ENCODE peak calls at places on chromosomes 6 and 20, in eight cellular contexts. Z, T, U, M, V, C, X and S are unnamed samples.

GRCh38 chr6:132818404-132819359 is 4.3 kb downstream of the RPS12 start:
- DNase-seq in V (no peak), X (peak), C (no peak), Z (no peak), T (no peak), M (no peak), U (no peak), S (no peak)

GRCh38 chr20:34710568-34710839 is 6.4 kb downstream of the TP53INP2 start:
- DNase-seq in U (no peak), Z (no peak), T (no peak), V (no peak), X (no peak), C (no peak), M (no peak), S (no peak)

GRCh38 chr6:36793913-36794703 is 45.1 kb downstream of the CPNE5 start:
- DNase-seq in X (no peak), Z (no peak), C (peak), T (no peak), V (no peak), U (no peak), M (no peak), S (no peak)

GRCh38 chr20:58712823-58713731 is 20.5 kb downstream of the NPEPL1 start:
- DNase-seq in U (no peak), X (no peak), V (no peak), Z (no peak), T (no peak), M (no peak), C (peak), S (no peak)

GRCh38 chr20:4192378-4193048 is 177.2 kb upstream of the RNF24 start:
- DNase-seq in M (no peak), Z (no peak), V (no peak), U (no peak), T (no peak), C (no peak), X (no peak), S (no peak)

GRCh38 chr20:23396961-23397620 is 24.2 kb downstream of the NAPB start:
- DNase-seq in Z (no peak), C (no peak), T (no peak), V (no peak), X (no peak), M (no peak), U (no peak), S (no peak)

GRCh38 chr20:58260006-58260405 is 31.6 kb upstream of the ANKRD60 start:
- DNase-seq in X (no peak), T (no peak), U (no peak), Z (no peak), V (no peak), M (no peak), C (no peak), S (no peak)

GRCh38 chr20:37384683-37385174 is 38.8 kb downstream of the SRC start:
- DNase-seq in C (peak), V (peak), U (peak), M (peak), Z (peak), X (peak), T (peak), S (peak)

GRCh38 chr20:38806855-38807655 is 1.6 kb downstream of the PPP1R16B start:
- DNase-seq in M (no peak), Z (peak), U (peak), X (no peak), C (peak), V (peak), T (no peak), S (peak)

GRCh38 chr6:132587462-132587861 is 2.1 kb downstream of the TAAR5 start:
- DNase-seq in T (no peak), M (no peak), X (no peak), V (no peak), U (no peak), Z (no peak), C (no peak), S (no peak)

GRCh38 chr6:167856999-167857660 is 30.4 kb downstream of the AFDN start:
- DNase-seq in Z (no peak), T (peak), U (no peak), C (no peak), M (no peak), V (no peak), X (peak), S (no peak)

GRCh38 chr20:36543187-36544133 is 2.1 kb downstream of the MYL9 start:
- DNase-seq in M (no peak), Z (no peak), C (no peak), U (no peak), T (no peak), V (no peak), X (peak), S (no peak)

GRCh38 chr20:57450931-57451330 is 59.7 kb downstream of the RBM38 start:
- DNase-seq in V (no peak), C (peak), X (no peak), T (no peak), Z (no peak), M (no peak), U (no peak), S (no peak)

GRCh38 chr20:57251344-57251743 is 15.1 kb downstream of the BMP7 start:
- DNase-seq in Z (no peak), V (no peak), X (no peak), C (no peak), T (no peak), U (peak), M (no peak), S (no peak)

GRCh38 chr6:30829016-30829415 is 55.3 kb upstream of the DDR1 start:
- DNase-seq in C (no peak), V (no peak), U (no peak), M (no peak), Z (no peak), X (no peak), T (no peak), S (no peak)

GRCh38 chr20:24033560-24033959 is 45.0 kb upstream of the GGTLC1 start:
- DNase-seq in T (no peak), C (no peak), M (no peak), X (no peak), Z (no peak), U (no peak), V (no peak), S (no peak)

GRCh38 chr20:63590218-63591146 is 16.4 kb upstream of the HELZ2 start:
- DNase-seq in X (no peak), C (no peak), Z (no peak), V (no peak), M (no peak), T (no peak), U (no peak), S (no peak)

GRCh38 chr20:15236812-15237211 is 899.4 kb upstream of the FLRT3 start:
- DNase-seq in Z (no peak), M (no peak), T (no peak), X (no peak), C (peak), V (no peak), U (no peak), S (no peak)

GRCh38 chr20:2742431-2742830 is 49.9 kb downstream of the EBF4 start:
- DNase-seq in C (no peak), M (no peak), U (no peak), X (no peak), T (no peak), V (no peak), Z (no peak), S (no peak)

GRCh38 chr6:31663961-31664789 is 622 bp downstream of the GPANK1 start:
- DNase-seq in C (no peak), V (no peak), U (no peak), X (peak), Z (no peak), M (no peak), T (no peak), S (no peak)

GRCh38 chr6:130307752-130308361 is 58.0 kb upstream of the TMEM200A start:
- DNase-seq in M (no peak), V (no peak), T (no peak), Z (no peak), X (peak), C (no peak), U (no peak), S (no peak)

GRCh38 chr20:46333136-46333991 is 25.1 kb upstream of the CDH22 start:
- DNase-seq in X (no peak), V (no peak), U (no peak), T (no peak), C (peak), M (no peak), Z (no peak), S (peak)

GRCh38 chr20:4082406-4083102 is 67.2 kb upstream of the RNF24 start:
- DNase-seq in C (peak), T (peak), U (peak), X (peak), Z (no peak), V (no peak), M (no peak), S (no peak)

GRCh38 chr6:107361568-107362270 is 97.6 kb downstream of the PDSS2 start:
- DNase-seq in U (no peak), M (no peak), C (no peak), T (peak), X (peak), Z (no peak), V (no peak), S (no peak)

GRCh38 chr6:7550433-7550801 is 8.9 kb downstream of the DSP start:
- DNase-seq in X (no peak), C (no peak), U (no peak), M (no peak), T (no peak), Z (no peak), V (no peak), S (no peak)

GRCh38 chr20:57350086-57350710 is 857 bp upstream of the RAE1 start:
- DNase-seq in T (no peak), Z (no peak), M (no peak), C (no peak), U (no peak), X (peak), V (no peak), S (no peak)

GRCh38 chr6:169289671-169290408 is 36.2 kb upstream of the THBS2 start:
- DNase-seq in X (no peak), T (no peak), Z (no peak), V (no peak), M (no peak), C (no peak), U (no peak), S (no peak)